ENCODE peak calls at places on chromosomes 4 and X, in five cellular contexts. K is NT2/D1, D is H1, V is HepG2, R is GM12878. E is an unnamed sample.
A peak's percentile ranks its signal among the peaks of the same experiment; 100 is the strongest.

GRCh38 chrX:39759526-39760224 is 338.1 kb downstream of the BCOR start:
- DNase-seq in V (no peak), K (no peak), D (no peak), R (no peak), E (no peak)

GRCh38 chr4:769511-769910 is 56.4 kb downstream of the CPLX1 start:
- DNase-seq in K (no peak), R (no peak), D (no peak), V (no peak), E (no peak)

GRCh38 chr4:95572304-95572991 is 23.7 kb upstream of the UNC5C start:
- DNase-seq in R (no peak), V (no peak), K (peak; percentile 42), D (no peak), E (peak; percentile 49)

GRCh38 chrX:16882188-16882587 is 12.0 kb upstream of the RBBP7 start:
- DNase-seq in R (no peak), D (no peak), V (no peak), K (no peak), E (no peak)

GRCh38 chr4:48228887-48229462 is 40.7 kb downstream of the TEC start:
- DNase-seq in D (no peak), K (no peak), V (no peak), R (no peak), E (no peak)

GRCh38 chr4:99754756-99755155 is 61.9 kb upstream of the DAPP1 start:
- DNase-seq in K (no peak), D (no peak), V (no peak), R (no peak), E (no peak)

GRCh38 chrX:39519213-39519544 is 578.6 kb downstream of the BCOR start:
- DNase-seq in K (no peak), V (no peak), D (no peak), R (no peak), E (no peak)

GRCh38 chr4:150771374-150771773 is 189.4 kb downstream of the MAB21L2 start:
- DNase-seq in D (no peak), V (no peak), R (no peak), K (no peak), E (no peak)

GRCh38 chr4:88971536-88971935 is 85.4 kb downstream of the FAM13A start:
- DNase-seq in V (no peak), K (no peak), D (no peak), R (no peak), E (no peak)

GRCh38 chrX:129511689-129512088 is 11.6 kb downstream of the SMARCA1 start:
- DNase-seq in V (peak; percentile 86), K (no peak), D (no peak), R (no peak), E (no peak)

GRCh38 chr4:53847935-53848334 is 216.5 kb downstream of the CHIC2 start:
- DNase-seq in R (no peak), V (peak; percentile 17), D (no peak), K (no peak), E (no peak)

GRCh38 chr4:101835121-101835904 is 44.8 kb downstream of the BANK1 start:
- DNase-seq in V (peak; percentile 15), R (no peak), D (no peak), K (no peak), E (no peak)

GRCh38 chrX:115260330-115260729 is 26.4 kb upstream of the LRCH2 start:
- DNase-seq in R (no peak), K (no peak), D (no peak), V (no peak), E (no peak)

GRCh38 chr4:155787113-155787710 is 28.4 kb downstream of the GUCY1B1 start:
- DNase-seq in D (no peak), K (peak; percentile 9), V (peak; percentile 28), R (peak; percentile 19), E (peak; percentile 50)

GRCh38 chrX:48530736-48531135 is 8.8 kb upstream of the TBC1D25 start:
- DNase-seq in R (no peak), D (no peak), V (no peak), K (no peak), E (no peak)
- TF ChIP-seq SUZ12 in R (no peak), D (no peak), V (no peak), K (no peak), E (no peak)

GRCh38 chr4:6191448-6192130 is 8.8 kb downstream of the JAKMIP1 start:
- DNase-seq in R (no peak), K (no peak), V (peak; percentile 16), D (no peak), E (no peak)

GRCh38 chr4:6192245-6192644 is 8.1 kb downstream of the JAKMIP1 start:
- DNase-seq in K (no peak), V (peak; percentile 39), R (no peak), D (no peak), E (no peak)

GRCh38 chr4:6195602-6196319 is 4.6 kb downstream of the JAKMIP1 start:
- DNase-seq in K (no peak), R (no peak), D (no peak), V (no peak), E (no peak)

GRCh38 chr4:6194458-6195195 is 5.7 kb downstream of the JAKMIP1 start:
- DNase-seq in V (no peak), D (no peak), K (no peak), R (no peak), E (no peak)

GRCh38 chr4:6193399-6193798 is 7.0 kb downstream of the JAKMIP1 start:
- DNase-seq in K (no peak), V (no peak), R (no peak), D (no peak), E (no peak)
- TF ChIP-seq SUZ12 in K (no peak), V (no peak), R (no peak), D (no peak), E (no peak)

GRCh38 chrX:82734140-82734539 is 774.0 kb upstream of the POU3F4 start:
- DNase-seq in D (no peak), K (no peak), V (no peak), R (no peak), E (no peak)

DNA sequence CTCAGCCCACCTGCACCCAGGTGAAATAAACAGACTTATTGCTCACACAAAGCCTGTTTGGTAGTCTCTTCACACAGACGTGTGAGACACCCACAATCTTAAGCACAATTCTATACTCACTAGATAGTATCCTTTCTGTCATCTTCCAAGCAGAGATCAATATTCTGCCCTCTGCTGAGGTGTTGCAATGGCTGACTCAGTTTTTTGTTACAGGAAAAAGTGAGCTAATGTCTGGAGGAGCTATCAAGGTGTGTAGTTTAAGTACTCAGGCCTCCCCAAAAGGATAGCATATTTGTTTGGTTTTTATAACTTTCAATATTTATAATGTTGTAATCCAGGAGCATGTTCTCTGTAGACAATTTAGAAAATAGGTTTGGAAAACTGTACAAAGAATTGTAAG is 775.2 kb upstream of the POU3F4 start:
- DNase-seq in V (no peak), D (no peak), K (no peak), R (no peak), E (no peak)
- TF ChIP-seq SUZ12 in V (no peak), D (no peak), K (no peak), R (no peak), E (no peak)

DNA sequence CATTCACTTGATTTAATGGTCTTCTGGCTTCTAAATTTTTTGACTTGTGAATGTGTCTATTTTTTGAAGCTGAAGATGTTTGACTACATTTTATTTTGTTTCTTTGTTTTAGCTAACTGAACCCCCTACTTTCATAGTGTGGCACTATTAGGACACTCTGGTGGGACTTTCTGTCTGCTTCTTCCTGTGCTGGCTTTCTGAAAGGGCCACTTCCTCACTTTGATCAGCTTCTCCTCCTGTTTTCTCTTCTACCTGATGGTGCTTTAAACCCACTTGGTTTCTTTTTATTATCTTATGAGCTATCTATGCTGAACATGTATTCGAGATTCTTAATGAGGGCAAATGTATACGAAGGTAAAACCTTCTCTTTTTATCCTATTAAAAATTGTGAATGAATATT is 186.1 kb upstream of the CASK start:
- DNase-seq in V (no peak), D (no peak), K (no peak), R (no peak), E (no peak)
- TF ChIP-seq SUZ12 in V (no peak), D (no peak), K (no peak), R (no peak), E (no peak)

GRCh38 chrX:41313419-41313818 is 20.5 kb upstream of the DDX3X start:
- DNase-seq in R (no peak), D (no peak), K (no peak), V (no peak), E (no peak)
- TF ChIP-seq SUZ12 in R (no peak), D (no peak), K (no peak), V (no peak), E (no peak)

GRCh38 chr4:166087569-166087968 is 214.5 kb downstream of the TLL1 start:
- DNase-seq in D (no peak), K (no peak), V (no peak), R (no peak), E (no peak)
- TF ChIP-seq SUZ12 in D (no peak), K (no peak), V (no peak), R (no peak), E (no peak)

GRCh38 chr4:2480649-2481048 is 11.7 kb downstream of the RNF4 start:
- DNase-seq in V (no peak), K (no peak), D (no peak), R (no peak), E (no peak)

GRCh38 chr4:2482693-2483092 is 13.8 kb downstream of the RNF4 start:
- DNase-seq in D (no peak), R (peak; percentile 67), V (peak; percentile 26), K (no peak), E (no peak)

GRCh38 chr4:2483237-2483636 is 14.3 kb downstream of the RNF4 start:
- DNase-seq in K (no peak), R (no peak), D (no peak), V (no peak), E (no peak)

GRCh38 chr4:2482192-2482591 is 13.3 kb downstream of the RNF4 start:
- DNase-seq in R (no peak), K (no peak), V (no peak), D (no peak), E (no peak)

DNA sequence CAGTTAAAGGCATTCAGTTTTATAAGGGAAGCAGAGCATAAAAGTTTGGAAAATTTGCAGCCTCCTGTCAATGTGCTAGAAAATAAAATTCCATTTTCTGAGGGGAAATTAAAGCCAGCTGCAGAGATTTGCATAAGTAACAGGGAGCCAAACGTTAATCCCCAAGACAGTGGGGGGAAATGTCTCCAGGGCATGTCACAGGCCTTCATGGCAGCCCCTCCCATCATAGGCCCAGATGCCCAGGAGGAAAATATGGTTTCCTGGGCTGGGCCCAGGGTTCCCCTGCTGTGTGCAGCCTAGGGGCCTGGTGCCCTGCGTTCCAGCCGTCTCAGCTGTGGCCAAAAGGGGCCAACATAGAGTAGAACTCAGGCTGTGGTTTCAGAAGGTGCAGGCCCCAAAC is 9.3 kb downstream of the RNF4 start:
- DNase-seq in K (no peak), D (no peak), V (no peak), R (no peak), E (no peak)
- TF ChIP-seq SUZ12 in K (no peak), D (no peak), V (no peak), R (no peak), E (no peak)